ENCODE peak calls at places on chromosome 13, in four cellular contexts. I is pancreas, D is DND-41, Q is thoracic aorta. X is an unnamed sample.

GRCh38 chr13:31172535-31172934 is 10.8 kb upstream of the HSPH1 start:
- DNase-seq in I (no peak), D (no peak), Q (no peak), X (peak; percentile 88)

GRCh38 chr13:113545455-113545930 is 39.1 kb upstream of the TFDP1 start:
- DNase-seq in I (no peak), D (no peak), Q (no peak), X (peak; percentile 50)

GRCh38 chr13:30493670-30494381 is 28.1 kb upstream of the HMGB1 start:
- DNase-seq in I (peak; percentile 33), D (no peak), Q (no peak), X (no peak)

GRCh38 chr13:35489050-35489449 is 12.6 kb upstream of the MAB21L1 start:
- DNase-seq in I (no peak), D (no peak), Q (no peak), X (no peak)

GRCh38 chr13:23715762-23716235 is 145.6 kb downstream of the TNFRSF19 start:
- DNase-seq in I (no peak), D (peak; percentile 22), Q (no peak), X (no peak)

GRCh38 chr13:48783181-48783630 is 129.5 kb downstream of the CYSLTR2 start:
- DNase-seq in I (peak; percentile 39), D (peak; percentile 15), Q (peak; percentile 21), X (peak; percentile 45)

GRCh38 chr13:114027826-114028225 is 54.0 kb upstream of the C13orf46 start:
- DNase-seq in I (no peak), D (no peak), Q (no peak), X (no peak)

GRCh38 chr13:24002206-24002815 is 105.0 kb upstream of the C1QTNF9B start:
- DNase-seq in I (no peak), D (no peak), Q (no peak), X (no peak)

GRCh38 chr13:41916173-41916954 is 44.5 kb downstream of the VWA8 start:
- DNase-seq in I (no peak), D (no peak), Q (no peak), X (no peak)

GRCh38 chr13:93080587-93080986 is 146.0 kb upstream of the GPC6 start:
- DNase-seq in I (no peak), D (peak; percentile 4), Q (no peak), X (no peak)

GRCh38 chr13:34000955-34001354 is 183.0 kb downstream of the RFC3 start:
- DNase-seq in I (no peak), D (no peak), Q (no peak), X (no peak)

GRCh38 chr13:80881495-80882482 is 540.9 kb upstream of the SPRY2 start:
- DNase-seq in I (no peak), D (no peak), Q (no peak), X (no peak)

GRCh38 chr13:113902956-113903355 is 39.1 kb upstream of the GAS6 start:
- DNase-seq in I (no peak), D (no peak), Q (no peak), X (no peak)

GRCh38 chr13:40667622-40667978 is 1.2 kb upstream of the FOXO1 start:
- DNase-seq in I (no peak), D (no peak), Q (no peak), X (peak; percentile 21)

GRCh38 chr13:45055198-45055901 is 65.0 kb upstream of the GTF2F2 start:
- DNase-seq in I (no peak), D (no peak), Q (no peak), X (peak; percentile 95)

GRCh38 chr13:44967656-44968451 is 21.4 kb downstream of the NUFIP1 start:
- DNase-seq in I (no peak), D (no peak), Q (no peak), X (no peak)

GRCh38 chr13:108572782-108573211 is 56.6 kb upstream of the MYO16 start:
- DNase-seq in I (no peak), D (no peak), Q (no peak), X (no peak)

GRCh38 chr13:99766641-99767045 is 204.9 kb downstream of the ZIC5 start:
- DNase-seq in I (no peak), D (no peak), Q (no peak), X (no peak)

GRCh38 chr13:72504026-72504925 is 223.2 kb downstream of the MZT1 start:
- DNase-seq in I (no peak), D (no peak), Q (no peak), X (no peak)

GRCh38 chr13:113550453-113550852 is 34.1 kb upstream of the TFDP1 start:
- DNase-seq in I (no peak), D (no peak), Q (no peak), X (no peak)

GRCh38 chr13:25633108-25633507 is 261.3 kb downstream of the ATP8A2 start:
- DNase-seq in I (no peak), D (no peak), Q (no peak), X (no peak)

GRCh38 chr13:61685683-61686013 is 270.0 kb upstream of the PCDH20 start:
- DNase-seq in I (no peak), D (no peak), Q (no peak), X (no peak)

GRCh38 chr13:106714271-106714670 is 146.3 kb upstream of the ARGLU1 start:
- DNase-seq in I (no peak), D (no peak), Q (no peak), X (no peak)

GRCh38 chr13:28659611-28659970 is 661 bp downstream of the POMP start:
- DNase-seq in I (no peak), D (no peak), Q (no peak), X (no peak)

GRCh38 chr13:91930687-91931086 is 532.3 kb downstream of the GPC5 start:
- DNase-seq in I (no peak), D (no peak), Q (no peak), X (no peak)

GRCh38 chr13:29503041-29503837 is 92.2 kb downstream of the SLC7A1 start:
- DNase-seq in I (no peak), D (no peak), Q (no peak), X (no peak)

GRCh38 chr13:96032717-96033116 is 20.5 kb downstream of the UGGT2 start:
- DNase-seq in I (no peak), D (no peak), Q (no peak), X (no peak)

GRCh38 chr13:19586904-19587634 is 25.7 kb upstream of the TPTE2 start:
- DNase-seq in I (no peak), D (peak; percentile 52), Q (no peak), X (no peak)

GRCh38 chr13:24931450-24932217 is 164.3 kb upstream of the PABPC3 start:
- DNase-seq in I (no peak), D (no peak), Q (no peak), X (no peak)

GRCh38 chr13:51475727-51476521 is 23.1 kb upstream of the INTS6 start:
- DNase-seq in I (no peak), D (peak; percentile 16), Q (no peak), X (no peak)

GRCh38 chr13:59442946-59443345 is 720.8 kb downstream of the DIAPH3 start:
- DNase-seq in I (no peak), D (no peak), Q (no peak), X (no peak)

GRCh38 chr13:36353001-36353400 is 6.8 kb upstream of the SPART start:
- DNase-seq in I (no peak), D (no peak), Q (no peak), X (no peak)

GRCh38 chr13:22517544-22517943 is 663.2 kb upstream of the SGCG start:
- DNase-seq in I (no peak), D (no peak), Q (no peak), X (no peak)

GRCh38 chr13:25738342-25738771 is 313.5 kb downstream of the SHISA2 start:
- DNase-seq in I (no peak), D (peak; percentile 80), Q (no peak), X (no peak)

GRCh38 chr13:99386911-99387788 is 80.0 kb upstream of the GPR183 start:
- DNase-seq in I (no peak), D (peak; percentile 80), Q (no peak), X (peak; percentile 44)

GRCh38 chr13:103883152-103883551 is 816.9 kb upstream of the SLC10A2 start:
- DNase-seq in I (peak; percentile 77), D (no peak), Q (peak; percentile 31), X (peak; percentile 98)

GRCh38 chr13:32262165-32262564 is 53.0 kb downstream of the ZAR1L start:
- DNase-seq in I (no peak), D (no peak), Q (no peak), X (no peak)
- H3K4me1 ChIP-seq in I (peaks cover 3% of the 10 kb centered on the region), D (no peaks in the 10 kb centered on the region), Q (peaks cover 66% of the 10 kb centered on the region), X (no peaks in the 10 kb centered on the region)

DNA sequence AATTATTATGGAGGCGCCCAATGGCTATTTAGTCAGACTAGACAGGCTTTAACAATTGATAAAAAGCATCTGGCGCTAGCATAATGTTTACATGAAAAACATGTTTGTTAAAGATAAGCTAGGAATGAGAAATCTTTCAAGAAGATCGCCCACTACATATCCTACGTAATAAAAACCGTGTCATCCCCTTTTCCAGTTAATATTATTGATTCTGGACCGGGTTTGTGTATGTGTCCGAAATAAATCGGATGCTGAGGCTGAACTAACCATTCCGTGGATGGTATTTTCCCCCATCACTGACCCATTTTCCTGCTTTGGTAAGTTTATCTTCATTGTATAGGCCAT is 8.8 kb downstream of the COL4A1 start:
- DNase-seq in I (no peak), D (no peak), Q (no peak), X (no peak)
- H3K27ac ChIP-seq in I (no peak overlapping the region), D (no peak overlapping the region), Q (peak overlapping the region; percentile 73), X (no peak overlapping the region)

GRCh38 chr13:101718496-101718895 is 266.0 kb downstream of the ITGBL1 start:
- DNase-seq in I (no peak), D (no peak), Q (no peak), X (no peak)
- H3K4me1 ChIP-seq in I (no peaks in the 10 kb centered on the region), D (no peaks in the 10 kb centered on the region), Q (peaks cover 3% of the 10 kb centered on the region), X (no peaks in the 10 kb centered on the region)

GRCh38 chr13:21342699-21343442 is 116.2 kb downstream of the ZDHHC20 start:
- DNase-seq in I (no peak), D (no peak), Q (no peak), X (no peak)
- H3K27ac ChIP-seq in I (no peak overlapping the region), D (peak overlapping the region; percentile 95), Q (no peak overlapping the region), X (no peak overlapping the region)

X was measured in PC-9.